ENCODE peak calls at places on chromosomes 12 and 14, in five cellular contexts. B is adrenal gland, L is AG04450, M is suprapubic skin, U is right lobe of liver. J is an unnamed sample.

GRCh38 chr12:14907953-14908352 is 22.3 kb upstream of the MGP start:
- DNase-seq in B (no peak), L (no peak), M (no peak), U (no peak), J (no peak)

GRCh38 chr12:51028126-51028810 is 2.1 kb upstream of the SLC11A2 start:
- DNase-seq in B (peak), L (no peak), M (no peak), U (no peak), J (peak)

GRCh38 chr14:94378527-94379290 is 9.7 kb downstream of the SERPINA1 start:
- DNase-seq in B (no peak), L (no peak), M (peak), U (peak), J (no peak)

GRCh38 chr12:16399110-16399509 is 51.7 kb downstream of the MGST1 start:
- DNase-seq in B (no peak), L (no peak), M (no peak), U (no peak), J (no peak)

GRCh38 chr14:84458881-84459280 is 1071.1 kb upstream of the FLRT2 start:
- DNase-seq in B (no peak), L (no peak), M (no peak), U (no peak), J (no peak)

GRCh38 chr12:98954506-98954905 is 309.4 kb downstream of the APAF1 start:
- DNase-seq in B (no peak), L (no peak), M (no peak), U (no peak), J (no peak)

GRCh38 chr12:51027342-51027835 is 1.2 kb upstream of the SLC11A2 start:
- DNase-seq in B (no peak), L (no peak), M (no peak), U (no peak), J (no peak)

GRCh38 chr14:100537701-100538565 is 49.3 kb downstream of the BEGAIN start:
- DNase-seq in B (peak), L (no peak), M (peak), U (peak), J (no peak)

GRCh38 chr14:93878251-93878650 is 48.9 kb upstream of the FAM181A start:
- DNase-seq in B (no peak), L (no peak), M (no peak), U (no peak), J (no peak)

GRCh38 chr14:91108941-91109611 is 4.8 kb upstream of the DGLUCY start:
- DNase-seq in B (peak), L (no peak), M (peak), U (no peak), J (peak)

GRCh38 chr12:2214411-2214810 is 161.6 kb downstream of the CACNA1C start:
- DNase-seq in B (peak), L (no peak), M (no peak), U (no peak), J (no peak)

GRCh38 chr14:101927859-101928258 is 36.5 kb upstream of the DYNC1H1 start:
- DNase-seq in B (peak), L (peak), M (peak), U (peak), J (no peak)

GRCh38 chr12:102063066-102063465 is 1.3 kb upstream of the WASHC3 start:
- DNase-seq in B (no peak), L (no peak), M (no peak), U (no peak), J (no peak)

GRCh38 chr12:14691560-14691959 is 4.8 kb downstream of the GUCY2C start:
- DNase-seq in B (peak), L (no peak), M (peak), U (peak), J (no peak)

DNA sequence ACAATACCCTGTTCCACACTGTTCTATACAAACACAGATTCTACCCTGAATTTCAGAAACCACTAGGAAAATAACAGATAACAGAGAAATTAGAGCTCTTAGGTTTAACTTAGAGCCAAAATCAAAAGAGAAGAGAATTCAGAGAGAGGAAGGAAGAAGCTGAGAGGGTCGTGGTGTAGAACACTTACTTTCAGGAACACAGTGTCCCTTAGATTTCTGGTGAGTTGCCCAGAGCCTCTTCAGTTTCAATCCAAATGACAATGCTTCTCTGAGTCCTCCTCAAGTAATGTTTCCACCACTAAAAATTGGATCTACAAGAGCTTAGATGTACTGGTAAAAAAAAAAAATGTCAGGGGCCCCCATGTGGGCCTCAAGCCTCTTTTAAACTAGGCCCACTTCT is 2.6 kb downstream of the YAF2 start:
- DNase-seq in B (no peak), L (no peak), M (no peak), U (no peak), J (peak)
- H3K4me3 ChIP-seq in B (no peak), L (no peak), M (peak), U (no peak), J (no peak)

GRCh38 chr14:97033556-97034081 is 236.4 kb downstream of the VRK1 start:
- DNase-seq in B (no peak), L (no peak), M (no peak), U (no peak), J (no peak)
- H3K4me3 ChIP-seq in B (no peak), L (no peak), M (peak), U (no peak), J (no peak)

GRCh38 chr14:38536376-38537038 is 280.6 kb upstream of the CLEC14A start:
- DNase-seq in B (no peak), L (no peak), M (no peak), U (no peak), J (no peak)
- H3K4me3 ChIP-seq in B (no peak), L (no peak), M (no peak), U (no peak), J (no peak)

DNA sequence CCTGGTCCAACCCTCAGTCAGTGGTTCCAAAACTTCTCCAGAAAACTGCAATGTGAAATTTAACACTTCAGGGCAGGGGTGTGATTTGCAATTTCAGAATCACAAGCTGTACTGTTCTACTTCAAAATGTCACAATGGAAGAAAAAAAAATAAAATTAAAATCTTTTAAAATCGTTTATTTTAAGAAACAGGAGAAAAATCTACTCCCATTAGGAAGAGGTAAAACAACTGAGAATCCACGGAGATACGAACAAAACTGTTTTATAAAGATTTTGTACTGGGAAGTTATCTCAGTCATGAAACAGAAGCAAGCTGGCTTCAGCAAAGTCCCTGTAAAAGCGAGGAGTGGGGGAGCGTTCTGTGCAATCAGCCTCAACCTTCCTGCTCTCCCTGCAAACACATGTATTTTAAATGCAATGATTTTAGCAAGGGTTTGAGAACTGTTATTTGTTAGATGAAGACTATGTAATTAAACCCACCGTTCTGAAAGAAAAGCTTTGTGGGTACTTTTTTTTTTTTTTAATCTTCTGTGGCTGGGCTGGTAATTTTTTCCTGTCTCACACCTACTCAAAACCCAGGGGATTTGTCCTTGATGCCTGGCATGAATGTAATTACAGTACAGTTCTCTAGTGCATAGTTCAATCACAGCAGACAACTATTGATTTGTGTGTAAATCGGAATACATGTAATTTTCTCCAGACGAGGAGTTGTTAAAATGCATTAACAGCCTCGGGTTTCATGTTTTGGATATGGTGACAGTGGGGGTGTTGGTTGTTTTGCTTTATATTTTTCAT is 153.8 kb downstream of the PHLDA1 start:
- DNase-seq in B (no peak), L (no peak), M (no peak), U (no peak), J (no peak)
- H3K4me3 ChIP-seq in B (no peak), L (no peak), M (no peak), U (peak), J (no peak)

J was measured in prostate gland.